ENCODE peak calls at places on chromosomes 3 and 15, in seven cellular contexts. B is osteoblast, Z is left ventricle myocardium inferior, L is endodermal cell, K is breast epithelium, H is ovary, M is heart left ventricle. E is an unnamed sample.

GRCh38 chr3:1374471-1374870 is 281.6 kb downstream of the CNTN6 start:
- DNase-seq in Z (no peak), B (no peak), M (no peak), H (no peak), L (no peak), K (no peak), E (no peak)

GRCh38 chr15:32923176-32923575 is 205.4 kb downstream of the GREM1 start:
- DNase-seq in M (no peak), K (no peak), Z (no peak), B (no peak), H (no peak), L (no peak), E (no peak)

GRCh38 chr3:187968883-187969580 is 184.9 kb upstream of the LPP start:
- DNase-seq in M (no peak), H (peak; percentile 22), K (peak; percentile 45), L (no peak), B (no peak), Z (no peak), E (no peak)

GRCh38 chr3:169246158-169246557 is 417.4 kb downstream of the MECOM start:
- DNase-seq in M (no peak), K (no peak), B (no peak), L (no peak), Z (no peak), H (no peak), E (no peak)

GRCh38 chr3:138114988-138115971 is at the start of gene DZIP1L:
- DNase-seq in H (peak; percentile 67), Z (peak; percentile 69), L (peak; percentile 92), M (peak; percentile 67), K (peak; percentile 37), B (peak; percentile 92), E (peak; percentile 95)

GRCh38 chr3:133747907-133748639 is 1.9 kb downstream of the TF start:
- DNase-seq in H (no peak), Z (no peak), B (no peak), L (no peak), K (no peak), M (no peak), E (no peak)

GRCh38 chr3:58271901-58272501 is 34.0 kb upstream of the RPP14 start:
- DNase-seq in K (no peak), M (no peak), H (no peak), B (peak; percentile 92), Z (no peak), L (no peak), E (no peak)

GRCh38 chr3:45337839-45338470 is 50.4 kb upstream of the LARS2 start:
- DNase-seq in Z (no peak), M (no peak), K (no peak), H (no peak), L (no peak), B (no peak), E (no peak)

GRCh38 chr3:38454884-38455638 is 1.4 kb downstream of the ACVR2B start:
- DNase-seq in M (peak; percentile 73), L (peak; percentile 96), H (peak; percentile 83), Z (peak; percentile 80), K (peak; percentile 47), B (peak; percentile 94), E (peak; percentile 90)

GRCh38 chr15:39934415-39935044 is 615 bp downstream of the EIF2AK4 start:
- DNase-seq in Z (no peak), M (no peak), B (no peak), H (no peak), L (no peak), K (no peak), E (no peak)

GRCh38 chr3:195023576-195023975 is 247.4 kb downstream of the XXYLT1 start:
- DNase-seq in H (no peak), M (no peak), L (no peak), B (no peak), Z (no peak), K (no peak), E (no peak)

GRCh38 chr3:152444029-152444641 is 175.4 kb downstream of the MBNL1 start:
- DNase-seq in L (no peak), B (peak; percentile 35), K (no peak), Z (no peak), H (no peak), M (no peak), E (no peak)

GRCh38 chr3:112604536-112604935 is 36.4 kb downstream of the CCDC80 start:
- DNase-seq in L (no peak), B (no peak), H (no peak), Z (no peak), K (no peak), M (no peak), E (no peak)

GRCh38 chr3:16183601-16184270 is 9.3 kb downstream of the GALNT15 start:
- DNase-seq in K (no peak), Z (no peak), L (peak; percentile 17), M (no peak), B (peak; percentile 96), H (peak; percentile 47), E (no peak)

GRCh38 chr15:80474751-80475295 is 70.6 kb downstream of the ARNT2 start:
- DNase-seq in K (no peak), M (no peak), H (no peak), B (no peak), Z (no peak), L (no peak), E (no peak)

GRCh38 chr15:64634020-64634419 is 141.4 kb downstream of the RBPMS2 start:
- DNase-seq in H (no peak), K (no peak), Z (no peak), B (no peak), M (no peak), L (peak; percentile 60), E (no peak)

GRCh38 chr15:84901540-84901939 is 17.1 kb downstream of the SLC28A1 start:
- DNase-seq in Z (no peak), M (no peak), K (no peak), L (no peak), H (no peak), B (no peak), E (no peak)

GRCh38 chr15:73081321-73081958 is 29.2 kb downstream of the NEO1 start:
- DNase-seq in L (no peak), M (no peak), K (no peak), Z (no peak), H (no peak), B (no peak), E (no peak)

GRCh38 chr15:25670025-25670554 is 193.0 kb downstream of the ATP10A start:
- DNase-seq in H (peak; percentile 29), Z (peak; percentile 69), K (no peak), L (peak; percentile 96), B (peak; percentile 80), M (peak; percentile 77), E (peak; percentile 60)

GRCh38 chr15:63038926-63039673 is 3.4 kb upstream of the TPM1 start:
- DNase-seq in B (peak; percentile 90), L (no peak), M (no peak), Z (no peak), H (no peak), K (no peak), E (no peak)

GRCh38 chr3:148643389-148643840 is 54.3 kb upstream of the AGTR1 start:
- DNase-seq in H (no peak), Z (no peak), K (no peak), B (peak; percentile 36), M (no peak), L (no peak), E (no peak)

GRCh38 chr3:126968995-126969385 is 13.9 kb upstream of the PLXNA1 start:
- DNase-seq in B (no peak), M (no peak), L (no peak), K (no peak), Z (no peak), H (no peak), E (no peak)

GRCh38 chr15:88385078-88385700 is 82.0 kb downstream of the MRPL46 start:
- DNase-seq in H (no peak), K (no peak), L (peak; percentile 7), Z (no peak), M (no peak), B (peak; percentile 86), E (no peak)

GRCh38 chr3:194686816-194687637 is 1.3 kb downstream of the FAM43A start:
- DNase-seq in B (peak; percentile 90), L (peak; percentile 77), Z (peak; percentile 73), H (peak; percentile 28), M (peak; percentile 65), K (no peak), E (peak; percentile 85)

DNA sequence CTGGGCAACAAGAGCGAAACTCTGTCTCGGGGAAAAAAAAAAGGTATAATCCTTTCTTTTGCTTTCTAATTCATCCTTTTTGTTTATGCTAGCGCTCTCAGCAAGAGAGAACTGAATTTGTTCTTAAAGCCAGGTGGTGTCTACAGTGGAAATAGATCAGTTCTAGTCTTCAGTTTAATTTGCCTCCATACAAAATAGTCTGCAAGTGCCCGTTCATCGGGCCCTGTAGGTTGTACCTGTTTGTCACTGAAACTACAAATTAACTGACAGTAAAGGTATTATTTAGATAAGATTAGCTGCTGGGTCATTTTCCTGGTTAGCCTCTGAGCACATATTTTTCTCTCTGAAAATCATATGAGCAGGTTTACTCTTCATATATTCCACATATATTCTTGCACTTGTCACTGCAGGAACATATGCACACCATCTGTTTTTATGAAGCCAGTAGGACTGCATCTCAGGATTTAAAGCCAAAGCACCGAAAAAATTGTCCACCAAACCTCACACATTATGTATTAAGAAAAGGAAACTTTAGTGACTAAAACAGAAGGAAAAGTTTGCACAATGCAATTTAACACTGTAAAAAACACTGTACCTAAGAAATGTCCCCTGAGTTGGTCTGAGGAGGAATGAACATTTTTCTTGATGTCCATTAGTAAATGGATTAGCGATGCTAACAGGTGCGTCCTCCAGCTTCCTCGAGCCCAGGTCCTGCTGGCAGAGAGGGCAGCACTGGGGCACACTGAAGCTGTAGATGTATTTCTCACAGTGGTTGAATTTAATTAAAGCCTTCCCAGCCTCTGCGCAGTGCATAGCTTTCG is 437 bp downstream of the MKRN2OS start:
- DNase-seq in M (no peak), L (no peak), H (no peak), B (no peak), K (no peak), Z (no peak), E (no peak)
- TF ChIP-seq CTCF in M (no peak), L (no peak), H (no peak), B (no peak), K (no peak), Z (no peak), E (no peak)

DNA sequence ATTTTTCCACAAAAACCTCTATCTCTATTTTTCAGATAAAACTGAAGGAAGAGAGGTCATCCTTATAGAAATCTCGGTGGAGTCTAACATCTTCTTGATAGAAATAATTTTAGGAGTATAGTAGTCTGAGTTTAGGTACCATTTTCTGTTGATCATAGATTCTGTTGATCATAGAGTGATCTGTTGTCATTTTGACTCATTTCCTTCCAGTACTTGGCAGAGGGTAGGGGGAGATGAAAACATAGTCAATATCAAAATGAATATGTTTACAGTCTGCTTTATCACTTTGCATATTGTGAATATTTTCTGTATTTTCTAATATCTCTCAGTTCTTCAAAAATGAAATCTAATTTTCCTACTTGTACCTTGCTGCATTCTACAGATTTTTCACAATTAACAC is 353.4 kb downstream of the FEZF2 start:
- DNase-seq in K (no peak), L (no peak), Z (no peak), M (no peak), H (no peak), B (no peak), E (no peak)
- H3K27ac ChIP-seq in K (no peak overlapping the region), L (no peak overlapping the region), Z (no peak overlapping the region), M (no peak overlapping the region), H (no peak overlapping the region), B (no peak overlapping the region), E (no peak overlapping the region)

GRCh38 chr3:124676236-124676635 is 54.0 kb upstream of the UMPS start:
- DNase-seq in B (peak; percentile 90), L (no peak), Z (no peak), H (no peak), M (no peak), K (no peak), E (no peak)
- H3K36me3 ChIP-seq in B (no peaks in the 10 kb centered on the region), L (peaks cover 6% of the 10 kb centered on the region), Z (peaks cover 72% of the 10 kb centered on the region), H (no peaks in the 10 kb centered on the region), M (peaks cover 3% of the 10 kb centered on the region), K (no peaks in the 10 kb centered on the region), E (no peaks in the 10 kb centered on the region)

GRCh38 chr15:45306105-45306504 is 54.1 kb downstream of the SLC28A2 start:
- DNase-seq in K (no peak), Z (no peak), B (no peak), M (no peak), L (no peak), H (no peak), E (no peak)

GRCh38 chr15:45307230-45307924 is 55.3 kb downstream of the SLC28A2 start:
- DNase-seq in Z (no peak), H (no peak), L (no peak), B (peak; percentile 77), K (no peak), M (no peak), E (no peak)
- TF ChIP-seq CTCF in Z (peak; percentile 73), H (peak; percentile 47), L (peak; percentile 66), B (peak; percentile 55), K (peak; percentile 53), M (peak; percentile 52), E (peak; percentile 58)

E was measured in left lung.